ENCODE peak calls at places on chromosomes 3 and 15, in nine cellular contexts. P, N, S, E, K, Q, X, L and H are unnamed samples. For H3K36me3 and H3K4me1, the result is how much of the 10 kb centered on the place peaks cover.

GRCh38 chr3:58528629-58529028 is 8.4 kb downstream of the ACOX2 start:
- DNase-seq in P (peak), N (no peak), S (no peak), E (peak), K (peak), Q (no peak), X (peak), L (no peak), H (no peak)

GRCh38 chr3:15333957-15334263 is 1.5 kb upstream of the SH3BP5 start:
- DNase-seq in P (no peak), N (no peak), S (no peak), E (no peak), K (no peak), Q (no peak), X (no peak), L (no peak), H (no peak)

GRCh38 chr3:132536442-132537153 is 60.5 kb upstream of the ACKR4 start:
- DNase-seq in P (peak), N (no peak), S (no peak), E (no peak), K (peak), Q (no peak), X (no peak), L (no peak), H (peak)

GRCh38 chr3:63877737-63878393 is 14.2 kb downstream of the ATXN7 start:
- DNase-seq in P (no peak), N (no peak), S (no peak), E (no peak), K (peak), Q (no peak), X (no peak), L (no peak), H (no peak)

GRCh38 chr15:88788816-88789215 is 14.4 kb upstream of the ACAN start:
- DNase-seq in P (no peak), N (no peak), S (no peak), E (no peak), K (no peak), Q (no peak), X (no peak), L (no peak), H (no peak)

GRCh38 chr3:197083486-197083885 is 53.9 kb upstream of the MELTF start:
- DNase-seq in P (peak), N (no peak), S (no peak), E (no peak), K (peak), Q (peak), X (peak), L (no peak), H (no peak)

GRCh38 chr15:84099181-84099580 is 136.4 kb upstream of the GOLGA6L4 start:
- DNase-seq in P (no peak), N (peak), S (no peak), E (no peak), K (no peak), Q (no peak), X (peak), L (no peak), H (peak)

GRCh38 chr3:40208251-40208650 is 101.3 kb upstream of the EIF1B start:
- DNase-seq in P (no peak), N (no peak), S (no peak), E (no peak), K (no peak), Q (no peak), X (no peak), L (no peak), H (no peak)

GRCh38 chr3:48756640-48757039 is 39.6 kb upstream of the IP6K2 start:
- DNase-seq in P (no peak), N (peak), S (no peak), E (no peak), K (no peak), Q (no peak), X (peak), L (no peak), H (no peak)

GRCh38 chr15:43509002-43509922 is 8.1 kb upstream of the MAP1A start:
- DNase-seq in P (no peak), N (no peak), S (peak), E (no peak), K (no peak), Q (no peak), X (no peak), L (no peak), H (no peak)

GRCh38 chr3:21747376-21747775 is 3.6 kb downstream of the ZNF385D start:
- DNase-seq in P (no peak), N (no peak), S (no peak), E (no peak), K (no peak), Q (no peak), X (peak), L (no peak), H (no peak)

GRCh38 chr15:88800026-88800425 is 3.2 kb upstream of the ACAN start:
- DNase-seq in P (no peak), N (no peak), S (no peak), E (no peak), K (peak), Q (peak), X (peak), L (no peak), H (no peak)

GRCh38 chr3:184380627-184381260 is 890 bp downstream of the CHRD start:
- DNase-seq in P (no peak), N (peak), S (peak), E (peak), K (no peak), Q (no peak), X (no peak), L (no peak), H (no peak)

GRCh38 chr3:61060421-61060861 is 190.8 kb downstream of the FHIT start:
- DNase-seq in P (no peak), N (no peak), S (no peak), E (no peak), K (no peak), Q (no peak), X (peak), L (no peak), H (no peak)

GRCh38 chr3:37652851-37653250 is 208.8 kb upstream of the CTDSPL start:
- DNase-seq in P (no peak), N (no peak), S (no peak), E (no peak), K (no peak), Q (no peak), X (no peak), L (peak), H (no peak)

GRCh38 chr3:52280046-52280445 is 1.6 kb upstream of the WDR82 start:
- DNase-seq in P (peak), N (no peak), S (no peak), E (no peak), K (no peak), Q (no peak), X (no peak), L (no peak), H (no peak)

GRCh38 chr3:178699810-178700209 is 163.6 kb downstream of the KCNMB2 start:
- DNase-seq in P (no peak), N (no peak), S (no peak), E (no peak), K (no peak), Q (no peak), X (no peak), L (no peak), H (no peak)

GRCh38 chr15:40769310-40770146 is at the start of gene C15orf62:
- DNase-seq in P (peak), N (no peak), S (no peak), E (peak), K (peak), Q (no peak), X (peak), L (peak), H (peak)

GRCh38 chr3:15638891-15639262 is 37.3 kb downstream of the BTD start:
- DNase-seq in P (no peak), N (no peak), S (no peak), E (no peak), K (no peak), Q (no peak), X (no peak), L (no peak), H (no peak)

GRCh38 chr3:23035927-23036640 is 167.0 kb upstream of the UBE2E2 start:
- DNase-seq in P (no peak), N (no peak), S (peak), E (no peak), K (no peak), Q (no peak), X (peak), L (no peak), H (peak)

GRCh38 chr3:95212117-95212516 is 1149.3 kb downstream of the NSUN3 start:
- DNase-seq in P (no peak), N (no peak), S (no peak), E (no peak), K (no peak), Q (no peak), X (no peak), L (no peak), H (no peak)

GRCh38 chr15:91369823-91370222 is 269.8 kb downstream of the SV2B start:
- DNase-seq in P (no peak), N (no peak), S (no peak), E (no peak), K (no peak), Q (no peak), X (no peak), L (no peak), H (no peak)

GRCh38 chr15:49637857-49638256 is 17.0 kb downstream of the DTWD1 start:
- DNase-seq in P (no peak), N (no peak), S (no peak), E (no peak), K (no peak), Q (no peak), X (no peak), L (no peak), H (no peak)

GRCh38 chr3:124281453-124282316 is 289.8 kb upstream of the ROPN1 start:
- DNase-seq in P (peak), N (no peak), S (peak), E (no peak), K (peak), Q (no peak), X (peak), L (no peak), H (peak)

GRCh38 chr3:189833996-189834395 is 202.8 kb downstream of the TP63 start:
- DNase-seq in P (no peak), N (no peak), S (no peak), E (no peak), K (no peak), Q (no peak), X (no peak), L (no peak), H (no peak)

GRCh38 chr3:172836390-172836997 is 86.0 kb downstream of the ECT2 start:
- DNase-seq in P (peak), N (no peak), S (peak), E (no peak), K (peak), Q (peak), X (peak), L (no peak), H (peak)

GRCh38 chr3:189822726-189823125 is 191.5 kb downstream of the TP63 start:
- DNase-seq in P (no peak), N (no peak), S (no peak), E (no peak), K (no peak), Q (no peak), X (no peak), L (no peak), H (no peak)

GRCh38 chr3:183827809-183828537 is 2.6 kb upstream of the MAP6D1 start:
- DNase-seq in P (no peak), N (no peak), S (no peak), E (no peak), K (no peak), Q (no peak), X (no peak), L (peak), H (no peak)

GRCh38 chr3:123799544-123800351 is 84.4 kb downstream of the MYLK start:
- DNase-seq in P (no peak), N (no peak), S (no peak), E (no peak), K (peak), Q (no peak), X (no peak), L (no peak), H (no peak)

GRCh38 chr15:53535886-53536285 is 223.6 kb downstream of the WDR72 start:
- DNase-seq in P (no peak), N (no peak), S (no peak), E (no peak), K (no peak), Q (no peak), X (peak), L (no peak), H (no peak)

GRCh38 chr3:61805510-61806080 is 244.2 kb downstream of the PTPRG start:
- DNase-seq in P (no peak), N (no peak), S (no peak), E (no peak), K (peak), Q (no peak), X (no peak), L (no peak), H (no peak)

GRCh38 chr3:51389423-51390183 is 1.5 kb upstream of the RBM15B start:
- DNase-seq in P (peak), N (peak), S (peak), E (peak), K (peak), Q (peak), X (peak), L (peak), H (peak)

GRCh38 chr3:60309539-60310268 is 941.5 kb downstream of the FHIT start:
- DNase-seq in P (no peak), N (no peak), S (no peak), E (no peak), K (no peak), Q (no peak), X (no peak), L (no peak), H (no peak)

GRCh38 chr3:114994554-114995341 is 152.3 kb downstream of the ZBTB20 start:
- DNase-seq in P (no peak), N (no peak), S (no peak), E (no peak), K (no peak), Q (no peak), X (no peak), L (no peak), H (no peak)

GRCh38 chr3:182258538-182259177 is 534.6 kb upstream of the ATP11B start:
- DNase-seq in P (peak), N (no peak), S (no peak), E (no peak), K (no peak), Q (peak), X (peak), L (no peak), H (peak)

GRCh38 chr3:100776736-100777135 is 67.4 kb downstream of the TFG start:
- DNase-seq in P (peak), N (no peak), S (peak), E (no peak), K (peak), Q (no peak), X (no peak), L (no peak), H (no peak)
- TF ChIP-seq CTCF in P (peak), N (no peak), S (peak), E (no peak), K (peak), Q (no peak), X (peak), L (no peak), H (peak)

GRCh38 chr15:61871926-61872522 is 188.2 kb downstream of the VPS13C start:
- DNase-seq in P (peak), N (no peak), S (no peak), E (no peak), K (peak), Q (no peak), X (peak), L (no peak), H (peak)
- H3K36me3 ChIP-seq in P (under half), N (under half), S (under half), E (under half), K (under half), Q (under half), X (under half), L (half or more), H (half or more)

GRCh38 chr3:41208507-41208906 is 9.2 kb downstream of the CTNNB1 start:
- DNase-seq in P (no peak), N (no peak), S (no peak), E (no peak), K (no peak), Q (no peak), X (no peak), L (no peak), H (no peak)
- H3K4me1 ChIP-seq in P (under half), N (under half), S (under half), E (under half), K (under half), Q (under half), X (under half), L (half or more), H (under half)

DNA sequence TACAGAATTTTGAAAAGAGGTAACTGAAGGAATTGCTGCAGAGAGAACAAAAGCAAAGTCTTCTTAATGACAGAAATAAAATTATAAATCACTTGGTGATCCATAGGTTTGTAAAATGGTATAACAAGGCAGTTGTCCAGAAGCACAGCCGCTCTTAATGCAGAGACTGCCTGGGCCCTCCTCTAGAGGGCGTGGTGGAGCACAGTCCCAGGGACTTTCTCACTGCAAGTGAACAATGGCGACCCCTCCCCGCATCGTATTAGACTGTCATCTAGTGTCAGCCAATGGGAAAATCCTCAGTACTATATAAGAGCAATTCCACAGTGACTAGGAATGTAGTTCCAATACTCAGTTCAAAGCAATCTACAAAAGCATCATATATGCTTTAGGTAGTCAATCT is 26.4 kb upstream of the ZBED2 start:
- DNase-seq in P (peak), N (no peak), S (peak), E (no peak), K (no peak), Q (no peak), X (peak), L (no peak), H (peak)
- TF ChIP-seq CTCF in P (peak), N (no peak), S (peak), E (no peak), K (peak), Q (peak), X (peak), L (peak), H (peak)

GRCh38 chr15:66651198-66651597 is 50.8 kb upstream of the SMAD6 start:
- DNase-seq in P (no peak), N (no peak), S (no peak), E (no peak), K (no peak), Q (no peak), X (no peak), L (no peak), H (no peak)
- H3K36me3 ChIP-seq in P (under half), N (under half), S (under half), E (under half), K (under half), Q (under half), X (under half), L (under half), H (under half)

DNA sequence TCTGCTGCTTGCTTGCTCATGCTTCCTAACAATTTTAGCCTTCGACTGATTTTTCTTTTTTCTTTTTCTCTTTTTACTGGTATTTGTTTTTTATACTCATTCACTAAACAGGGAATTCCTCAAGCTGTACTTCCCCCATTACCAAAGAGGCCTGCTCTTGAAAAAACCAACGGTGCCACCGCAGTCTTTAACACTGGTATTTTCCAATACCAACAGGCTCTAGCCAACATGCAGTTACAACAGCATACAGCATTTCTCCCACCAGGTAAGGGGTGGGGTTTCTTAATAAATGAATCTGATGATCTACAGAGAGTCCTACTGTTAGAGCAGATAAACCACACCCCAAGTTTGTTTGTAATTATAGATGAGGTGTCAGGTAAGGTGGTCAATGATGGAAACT is 178.8 kb downstream of the MBNL1 start:
- DNase-seq in P (no peak), N (no peak), S (no peak), E (no peak), K (no peak), Q (no peak), X (no peak), L (no peak), H (no peak)
- H3K4me1 ChIP-seq in P (under half), N (under half), S (under half), E (under half), K (under half), Q (under half), X (under half), L (half or more), H (under half)

DNA sequence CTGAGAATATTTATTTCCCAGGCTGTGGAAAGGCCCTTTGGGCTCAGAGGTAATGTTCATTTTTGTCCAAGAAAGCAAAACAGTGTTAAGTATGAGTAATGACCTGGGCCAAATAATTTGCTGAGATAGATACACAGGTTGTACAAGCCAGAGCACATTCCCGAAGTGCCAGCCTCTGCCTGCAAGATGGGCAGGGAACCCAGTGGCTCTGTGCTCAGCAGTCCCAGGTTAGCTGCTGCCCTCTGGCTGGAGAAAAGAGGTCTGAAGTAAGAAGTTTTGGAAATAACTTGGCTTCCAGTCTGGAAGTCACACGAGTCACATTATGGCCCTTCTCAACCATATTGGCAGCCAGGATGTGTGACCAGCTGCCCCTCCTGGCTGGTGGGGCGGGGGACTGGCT is 20.2 kb downstream of the MYZAP start:
- DNase-seq in P (no peak), N (no peak), S (peak), E (peak), K (no peak), Q (no peak), X (peak), L (no peak), H (no peak)
- TF ChIP-seq CTCF in P (no peak), N (peak), S (peak), E (peak), K (no peak), Q (peak), X (peak), L (no peak), H (no peak)

DNA sequence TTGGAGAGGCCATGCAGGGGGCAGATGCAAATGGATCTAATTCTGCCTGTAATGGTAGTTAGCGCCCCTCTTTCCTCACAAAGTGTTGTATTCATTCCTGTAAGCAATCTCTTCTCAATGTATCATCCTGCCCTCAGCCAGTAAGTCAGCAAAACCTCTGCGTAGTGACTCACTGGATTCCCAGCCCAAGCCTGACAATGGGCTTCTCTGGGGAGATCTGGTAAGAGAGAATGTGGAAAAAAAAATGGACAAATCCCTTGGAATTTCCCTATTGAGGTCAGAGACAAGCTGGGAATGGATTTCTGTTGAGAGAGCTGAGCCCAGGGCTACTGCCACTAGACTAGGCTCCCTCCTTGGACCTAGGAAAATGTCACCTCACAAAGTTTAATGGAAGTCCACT is 25.4 kb downstream of the ADPGK start:
- DNase-seq in P (no peak), N (no peak), S (no peak), E (no peak), K (peak), Q (no peak), X (peak), L (no peak), H (no peak)
- H3K36me3 ChIP-seq in P (under half), N (under half), S (half or more), E (under half), K (under half), Q (under half), X (under half), L (half or more), H (half or more)

GRCh38 chr15:32035285-32035684 is 5.0 kb downstream of the CHRNA7 start:
- DNase-seq in P (no peak), N (no peak), S (no peak), E (no peak), K (no peak), Q (no peak), X (no peak), L (no peak), H (no peak)
- H3K4me1 ChIP-seq in P (under half), N (under half), S (under half), E (under half), K (under half), Q (under half), X (under half), L (under half), H (under half)

GRCh38 chr3:5787863-5788488 is 600.5 kb downstream of the EDEM1 start:
- DNase-seq in P (peak), N (no peak), S (peak), E (no peak), K (no peak), Q (no peak), X (peak), L (no peak), H (no peak)
- TF ChIP-seq CTCF in P (peak), N (no peak), S (peak), E (peak), K (no peak), Q (no peak), X (peak), L (no peak), H (no peak)